ENCODE peak calls at places on chromosome 10, in ten cellular contexts. One of them, this sample, is unnamed.

GRCh38 chr10:79490400-79491081 is 21.8 kb upstream of the EIF5AL1 start:
- DNase-seq in NCI-H2171 treated with DMSO at 0.1 percent for 48 hours: peak; percentile 25
- DNase-seq in GF-D8: no peak
- DNase-seq in stimulated activated CD8-positive, alpha-beta memory T cell treated with anti-CD3 and anti-CD28 coated beads, Interleukin-4, amount 100 ng/mL, for 4 hours: no peak
- DNase-seq in NCI-H1694: no peak
- DNase-seq in NCI-H226: no peak
- DNase-seq in MV-4-11: no peak
- DNase-seq in psoas muscle: peak; percentile 30
- DNase-seq in NCI-H1436: no peak
- DNase-seq in ELF-1: peak; percentile 30
- DNase-seq in this sample: no peak

GRCh38 chr10:628386-629045 is 61.0 kb downstream of the DIP2C start:
- DNase-seq in NCI-H2171 treated with DMSO at 0.1 percent for 48 hours: no peak
- DNase-seq in GF-D8: no peak
- DNase-seq in stimulated activated CD8-positive, alpha-beta memory T cell treated with anti-CD3 and anti-CD28 coated beads, Interleukin-4, amount 100 ng/mL, for 4 hours: no peak
- DNase-seq in NCI-H1694: no peak
- DNase-seq in NCI-H226: no peak
- DNase-seq in MV-4-11: no peak
- DNase-seq in psoas muscle: no peak
- DNase-seq in NCI-H1436: no peak
- DNase-seq in ELF-1: no peak
- DNase-seq in this sample: no peak

GRCh38 chr10:114309111-114309651 is 70.1 kb downstream of the VWA2 start:
- DNase-seq in NCI-H2171 treated with DMSO at 0.1 percent for 48 hours: no peak
- DNase-seq in GF-D8: no peak
- DNase-seq in stimulated activated CD8-positive, alpha-beta memory T cell treated with anti-CD3 and anti-CD28 coated beads, Interleukin-4, amount 100 ng/mL, for 4 hours: no peak
- DNase-seq in NCI-H1694: no peak
- DNase-seq in NCI-H226: peak; percentile 10
- DNase-seq in MV-4-11: no peak
- DNase-seq in psoas muscle: no peak
- DNase-seq in NCI-H1436: no peak
- DNase-seq in ELF-1: no peak
- DNase-seq in this sample: no peak

GRCh38 chr10:58544135-58544534 is 31.5 kb downstream of the BICC1 start:
- DNase-seq in NCI-H2171 treated with DMSO at 0.1 percent for 48 hours: no peak
- DNase-seq in GF-D8: no peak
- DNase-seq in stimulated activated CD8-positive, alpha-beta memory T cell treated with anti-CD3 and anti-CD28 coated beads, Interleukin-4, amount 100 ng/mL, for 4 hours: no peak
- DNase-seq in NCI-H1694: no peak
- DNase-seq in NCI-H226: no peak
- DNase-seq in MV-4-11: no peak
- DNase-seq in psoas muscle: no peak
- DNase-seq in NCI-H1436: no peak
- DNase-seq in ELF-1: no peak
- DNase-seq in this sample: no peak

GRCh38 chr10:22554481-22555182 is 159.7 kb downstream of the PIP4K2A start:
- DNase-seq in NCI-H2171 treated with DMSO at 0.1 percent for 48 hours: no peak
- DNase-seq in GF-D8: no peak
- DNase-seq in stimulated activated CD8-positive, alpha-beta memory T cell treated with anti-CD3 and anti-CD28 coated beads, Interleukin-4, amount 100 ng/mL, for 4 hours: no peak
- DNase-seq in NCI-H1694: no peak
- DNase-seq in NCI-H226: no peak
- DNase-seq in MV-4-11: no peak
- DNase-seq in psoas muscle: peak; percentile 59
- DNase-seq in NCI-H1436: no peak
- DNase-seq in ELF-1: peak; percentile 85
- DNase-seq in this sample: no peak

GRCh38 chr10:72084094-72084459 is 4.3 kb downstream of the SPOCK2 start:
- DNase-seq in NCI-H2171 treated with DMSO at 0.1 percent for 48 hours: peak; percentile 14
- DNase-seq in GF-D8: no peak
- DNase-seq in stimulated activated CD8-positive, alpha-beta memory T cell treated with anti-CD3 and anti-CD28 coated beads, Interleukin-4, amount 100 ng/mL, for 4 hours: no peak
- DNase-seq in NCI-H1694: no peak
- DNase-seq in NCI-H226: no peak
- DNase-seq in MV-4-11: no peak
- DNase-seq in psoas muscle: no peak
- DNase-seq in NCI-H1436: no peak
- DNase-seq in ELF-1: no peak
- DNase-seq in this sample: no peak

GRCh38 chr10:132434405-132435005 is 37.5 kb downstream of the PWWP2B start:
- DNase-seq in NCI-H2171 treated with DMSO at 0.1 percent for 48 hours: peak; percentile 37
- DNase-seq in GF-D8: peak; percentile 55
- DNase-seq in stimulated activated CD8-positive, alpha-beta memory T cell treated with anti-CD3 and anti-CD28 coated beads, Interleukin-4, amount 100 ng/mL, for 4 hours: no peak
- DNase-seq in NCI-H1694: no peak
- DNase-seq in NCI-H226: no peak
- DNase-seq in MV-4-11: peak; percentile 72
- DNase-seq in psoas muscle: peak; percentile 66
- DNase-seq in NCI-H1436: no peak
- DNase-seq in ELF-1: peak; percentile 36
- DNase-seq in this sample: no peak

GRCh38 chr10:3074145-3074665 is 6.9 kb downstream of the PFKP start:
- DNase-seq in NCI-H2171 treated with DMSO at 0.1 percent for 48 hours: no peak
- DNase-seq in GF-D8: no peak
- DNase-seq in stimulated activated CD8-positive, alpha-beta memory T cell treated with anti-CD3 and anti-CD28 coated beads, Interleukin-4, amount 100 ng/mL, for 4 hours: no peak
- DNase-seq in NCI-H1694: no peak
- DNase-seq in NCI-H226: no peak
- DNase-seq in MV-4-11: no peak
- DNase-seq in psoas muscle: no peak
- DNase-seq in NCI-H1436: no peak
- DNase-seq in ELF-1: peak; percentile 37
- DNase-seq in this sample: no peak

This sample was measured in NCI-H446 treated with DMSO at 0.1 percent for 48 hours.